ENCODE peak calls at places on chromosome 21, in seven cellular contexts. One of them, this sample, is unnamed. For H3K4me1, the result is how much of the 10 kb centered on the place peaks cover.

GRCh38 chr21:26169061-26169610 is 1.4 kb downstream of the APP start:
- DNase-seq in CD8-positive, alpha-beta T cell: peak
- DNase-seq in mesendoderm: peak
- DNase-seq in hepatocyte: peak
- DNase-seq in ovary: peak
- DNase-seq in heart right ventricle: no peak
- DNase-seq in OCI-LY7: no peak
- DNase-seq in this sample: peak

GRCh38 chr21:36456714-36457399 is 23.1 kb downstream of the CLDN14 start:
- DNase-seq in CD8-positive, alpha-beta T cell: no peak
- DNase-seq in mesendoderm: no peak
- DNase-seq in hepatocyte: no peak
- DNase-seq in ovary: no peak
- DNase-seq in heart right ventricle: no peak
- DNase-seq in OCI-LY7: no peak
- DNase-seq in this sample: no peak

GRCh38 chr21:39932335-39932734 is 65.1 kb downstream of the PCP4 start:
- DNase-seq in CD8-positive, alpha-beta T cell: no peak
- DNase-seq in mesendoderm: no peak
- DNase-seq in hepatocyte: no peak
- DNase-seq in ovary: no peak
- DNase-seq in heart right ventricle: no peak
- DNase-seq in OCI-LY7: no peak
- DNase-seq in this sample: no peak

GRCh38 chr21:45146301-45146700 is 71.9 kb downstream of the ADARB1 start:
- DNase-seq in CD8-positive, alpha-beta T cell: no peak
- DNase-seq in mesendoderm: no peak
- DNase-seq in hepatocyte: no peak
- DNase-seq in ovary: no peak
- DNase-seq in heart right ventricle: no peak
- DNase-seq in OCI-LY7: no peak
- DNase-seq in this sample: peak

GRCh38 chr21:38126677-38127271 is 130.0 kb upstream of the KCNJ15 start:
- DNase-seq in CD8-positive, alpha-beta T cell: peak
- DNase-seq in mesendoderm: peak
- DNase-seq in hepatocyte: peak
- DNase-seq in ovary: no peak
- DNase-seq in heart right ventricle: peak
- DNase-seq in OCI-LY7: peak
- DNase-seq in this sample: peak

GRCh38 chr21:32484706-32485380 is 72.3 kb downstream of the EVA1C start:
- DNase-seq in CD8-positive, alpha-beta T cell: no peak
- DNase-seq in mesendoderm: no peak
- DNase-seq in hepatocyte: no peak
- DNase-seq in ovary: no peak
- DNase-seq in heart right ventricle: no peak
- DNase-seq in OCI-LY7: no peak
- DNase-seq in this sample: no peak

GRCh38 chr21:43986544-43987451 is 25.3 kb upstream of the TRAPPC10 start:
- DNase-seq in CD8-positive, alpha-beta T cell: no peak
- DNase-seq in mesendoderm: no peak
- DNase-seq in hepatocyte: no peak
- DNase-seq in ovary: no peak
- DNase-seq in heart right ventricle: no peak
- DNase-seq in OCI-LY7: no peak
- DNase-seq in this sample: no peak

GRCh38 chr21:33042812-33043211 is 17.1 kb downstream of the OLIG2 start:
- DNase-seq in CD8-positive, alpha-beta T cell: no peak
- DNase-seq in mesendoderm: no peak
- DNase-seq in hepatocyte: no peak
- DNase-seq in ovary: no peak
- DNase-seq in heart right ventricle: no peak
- DNase-seq in OCI-LY7: no peak
- DNase-seq in this sample: no peak

GRCh38 chr21:26047279-26047967 is 123.1 kb downstream of the APP start:
- DNase-seq in CD8-positive, alpha-beta T cell: no peak
- DNase-seq in mesendoderm: no peak
- DNase-seq in hepatocyte: no peak
- DNase-seq in ovary: no peak
- DNase-seq in heart right ventricle: no peak
- DNase-seq in OCI-LY7: no peak
- DNase-seq in this sample: no peak

GRCh38 chr21:36059823-36060158 is 535 bp downstream of the SETD4 start:
- DNase-seq in CD8-positive, alpha-beta T cell: no peak
- DNase-seq in mesendoderm: no peak
- DNase-seq in hepatocyte: peak
- DNase-seq in ovary: no peak
- DNase-seq in heart right ventricle: peak
- DNase-seq in OCI-LY7: no peak
- DNase-seq in this sample: no peak

GRCh38 chr21:34596561-34597271 is 18.2 kb downstream of the RCAN1 start:
- DNase-seq in CD8-positive, alpha-beta T cell: no peak
- DNase-seq in mesendoderm: no peak
- DNase-seq in hepatocyte: peak
- DNase-seq in ovary: no peak
- DNase-seq in heart right ventricle: no peak
- DNase-seq in OCI-LY7: no peak
- DNase-seq in this sample: peak
- H3K27ac ChIP-seq in CD8-positive, alpha-beta T cell: no peak
- H3K27ac ChIP-seq in mesendoderm: no peak
- H3K27ac ChIP-seq in hepatocyte: peak
- H3K27ac ChIP-seq in ovary: no peak
- H3K27ac ChIP-seq in heart right ventricle: no peak
- H3K27ac ChIP-seq in OCI-LY7: no peak
- H3K27ac ChIP-seq in this sample: no peak

GRCh38 chr21:42545317-42545716 is 31.7 kb downstream of the SLC37A1 start:
- DNase-seq in CD8-positive, alpha-beta T cell: no peak
- DNase-seq in mesendoderm: no peak
- DNase-seq in hepatocyte: no peak
- DNase-seq in ovary: peak
- DNase-seq in heart right ventricle: no peak
- DNase-seq in OCI-LY7: no peak
- DNase-seq in this sample: no peak

GRCh38 chr21:42546433-42546832 is 32.8 kb downstream of the SLC37A1 start:
- DNase-seq in CD8-positive, alpha-beta T cell: no peak
- DNase-seq in mesendoderm: no peak
- DNase-seq in hepatocyte: no peak
- DNase-seq in ovary: peak
- DNase-seq in heart right ventricle: no peak
- DNase-seq in OCI-LY7: no peak
- DNase-seq in this sample: no peak

GRCh38 chr21:42543106-42543847 is 29.6 kb downstream of the SLC37A1 start:
- DNase-seq in CD8-positive, alpha-beta T cell: no peak
- DNase-seq in mesendoderm: no peak
- DNase-seq in hepatocyte: no peak
- DNase-seq in ovary: no peak
- DNase-seq in heart right ventricle: no peak
- DNase-seq in OCI-LY7: no peak
- DNase-seq in this sample: no peak

GRCh38 chr21:42545745-42546144 is 32.1 kb downstream of the SLC37A1 start:
- DNase-seq in CD8-positive, alpha-beta T cell: no peak
- DNase-seq in mesendoderm: no peak
- DNase-seq in hepatocyte: no peak
- DNase-seq in ovary: no peak
- DNase-seq in heart right ventricle: no peak
- DNase-seq in OCI-LY7: no peak
- DNase-seq in this sample: no peak

GRCh38 chr21:42544544-42544943 is 30.9 kb downstream of the SLC37A1 start:
- DNase-seq in CD8-positive, alpha-beta T cell: no peak
- DNase-seq in mesendoderm: no peak
- DNase-seq in hepatocyte: no peak
- DNase-seq in ovary: peak
- DNase-seq in heart right ventricle: no peak
- DNase-seq in OCI-LY7: no peak
- DNase-seq in this sample: no peak
- H3K4me1 ChIP-seq in CD8-positive, alpha-beta T cell: under half
- H3K4me1 ChIP-seq in mesendoderm: under half
- H3K4me1 ChIP-seq in hepatocyte: under half
- H3K4me1 ChIP-seq in ovary: under half
- H3K4me1 ChIP-seq in heart right ventricle: under half
- H3K4me1 ChIP-seq in OCI-LY7: under half
- H3K4me1 ChIP-seq in this sample: under half

GRCh38 chr21:41427556-41427955 is 1.5 kb downstream of the MX1 start:
- DNase-seq in CD8-positive, alpha-beta T cell: no peak
- DNase-seq in mesendoderm: no peak
- DNase-seq in hepatocyte: no peak
- DNase-seq in ovary: no peak
- DNase-seq in heart right ventricle: no peak
- DNase-seq in OCI-LY7: no peak
- DNase-seq in this sample: no peak

GRCh38 chr21:41428847-41429246 is 2.8 kb downstream of the MX1 start:
- DNase-seq in CD8-positive, alpha-beta T cell: no peak
- DNase-seq in mesendoderm: no peak
- DNase-seq in hepatocyte: no peak
- DNase-seq in ovary: no peak
- DNase-seq in heart right ventricle: no peak
- DNase-seq in OCI-LY7: no peak
- DNase-seq in this sample: no peak

GRCh38 chr21:41426656-41427311 is 745 bp downstream of the MX1 start:
- DNase-seq in CD8-positive, alpha-beta T cell: no peak
- DNase-seq in mesendoderm: no peak
- DNase-seq in hepatocyte: no peak
- DNase-seq in ovary: peak
- DNase-seq in heart right ventricle: no peak
- DNase-seq in OCI-LY7: no peak
- DNase-seq in this sample: no peak

GRCh38 chr21:41429305-41429704 is 3.3 kb downstream of the MX1 start:
- DNase-seq in CD8-positive, alpha-beta T cell: no peak
- DNase-seq in mesendoderm: no peak
- DNase-seq in hepatocyte: no peak
- DNase-seq in ovary: no peak
- DNase-seq in heart right ventricle: no peak
- DNase-seq in OCI-LY7: no peak
- DNase-seq in this sample: no peak

DNA sequence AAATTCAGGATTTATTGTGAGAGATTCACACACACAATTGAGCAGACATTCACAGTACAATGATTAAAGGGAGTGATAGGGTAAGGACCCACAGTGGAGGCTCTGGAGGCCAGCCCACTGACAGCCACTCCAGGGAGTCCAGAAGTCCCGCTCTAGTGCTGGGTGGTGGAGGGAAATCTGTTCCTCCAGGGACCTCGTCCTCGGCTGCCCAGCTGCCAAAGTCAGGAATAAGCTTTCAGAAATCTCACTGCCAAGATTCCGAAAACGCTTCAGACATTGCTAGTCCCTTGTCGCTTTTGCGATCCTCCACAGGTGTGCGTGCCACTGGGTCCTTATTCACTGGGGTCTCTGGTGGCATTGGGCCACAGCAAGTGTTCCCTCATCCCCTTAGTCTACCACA is 2.3 kb downstream of the MX1 start:
- DNase-seq in CD8-positive, alpha-beta T cell: no peak
- DNase-seq in mesendoderm: no peak
- DNase-seq in hepatocyte: no peak
- DNase-seq in ovary: no peak
- DNase-seq in heart right ventricle: no peak
- DNase-seq in OCI-LY7: no peak
- DNase-seq in this sample: no peak
- H3K27ac ChIP-seq in CD8-positive, alpha-beta T cell: no peak
- H3K27ac ChIP-seq in mesendoderm: no peak
- H3K27ac ChIP-seq in hepatocyte: no peak
- H3K27ac ChIP-seq in ovary: no peak
- H3K27ac ChIP-seq in heart right ventricle: no peak
- H3K27ac ChIP-seq in OCI-LY7: no peak
- H3K27ac ChIP-seq in this sample: no peak

DNA sequence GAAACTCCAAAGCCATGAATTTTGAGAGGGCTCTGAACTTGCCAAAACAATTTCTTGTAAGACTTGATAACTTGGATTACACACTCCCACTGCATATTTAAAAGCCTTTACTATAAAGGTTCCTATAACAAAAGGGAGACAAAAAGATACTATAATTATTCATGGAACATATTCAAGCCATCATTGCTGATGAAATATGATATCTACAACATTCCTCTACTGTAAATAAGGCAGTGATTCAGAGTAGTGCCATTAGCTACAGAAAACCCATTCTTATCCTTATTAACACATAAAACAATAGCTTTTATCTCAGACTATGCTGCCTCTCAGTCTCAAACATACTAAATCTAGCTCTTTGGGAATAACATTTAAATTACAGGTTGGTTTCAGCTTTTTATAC is 675.5 kb upstream of the CXADR start:
- DNase-seq in CD8-positive, alpha-beta T cell: no peak
- DNase-seq in mesendoderm: no peak
- DNase-seq in hepatocyte: no peak
- DNase-seq in ovary: no peak
- DNase-seq in heart right ventricle: no peak
- DNase-seq in OCI-LY7: no peak
- DNase-seq in this sample: no peak
- H3K4me1 ChIP-seq in CD8-positive, alpha-beta T cell: under half
- H3K4me1 ChIP-seq in mesendoderm: under half
- H3K4me1 ChIP-seq in hepatocyte: under half
- H3K4me1 ChIP-seq in ovary: under half
- H3K4me1 ChIP-seq in heart right ventricle: under half
- H3K4me1 ChIP-seq in OCI-LY7: under half
- H3K4me1 ChIP-seq in this sample: under half

DNA sequence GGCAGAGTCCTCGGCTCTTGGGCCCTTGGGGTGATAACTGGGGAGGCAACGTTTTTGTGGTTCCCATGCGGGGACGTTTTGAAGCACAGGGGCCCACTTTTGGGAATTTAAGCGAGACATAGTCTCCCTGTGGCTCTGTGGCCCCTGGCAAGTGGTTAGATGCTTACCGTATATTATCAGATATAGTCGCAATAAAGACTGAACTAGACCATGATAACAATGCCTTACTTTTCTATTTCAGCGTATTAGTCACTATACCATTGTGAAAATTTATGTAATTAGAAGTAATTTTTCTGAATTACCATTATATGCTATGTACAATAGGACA is 538 bp upstream of the RCAN1 start:
- DNase-seq in CD8-positive, alpha-beta T cell: no peak
- DNase-seq in mesendoderm: no peak
- DNase-seq in hepatocyte: no peak
- DNase-seq in ovary: no peak
- DNase-seq in heart right ventricle: no peak
- DNase-seq in OCI-LY7: no peak
- DNase-seq in this sample: no peak
- H3K27ac ChIP-seq in CD8-positive, alpha-beta T cell: peak
- H3K27ac ChIP-seq in mesendoderm: no peak
- H3K27ac ChIP-seq in hepatocyte: no peak
- H3K27ac ChIP-seq in ovary: no peak
- H3K27ac ChIP-seq in heart right ventricle: peak
- H3K27ac ChIP-seq in OCI-LY7: no peak
- H3K27ac ChIP-seq in this sample: no peak